ENCODE peak calls at places on chromosomes 13 and 19, in ten cellular contexts. One of them, this sample, is unnamed.

GRCh38 chr19:38424272-38424671 is 1.7 kb downstream of the RASGRP4 start:
- DNase-seq in putamen: no peak
- DNase-seq in T-helper 9 cell: no peak
- DNase-seq in naive thymus-derived CD8-positive, alpha-beta T cell: no peak
- DNase-seq in non-pigmented ciliary epithelial cell: no peak
- DNase-seq in colonic mucosa: no peak
- DNase-seq in ELF-1: no peak
- DNase-seq in lower leg skin: no peak
- DNase-seq in cardiac fibroblast: no peak
- DNase-seq in activated T-helper 2 cell treated with anti-CD3 and anti-CD28 coated beads, Interferon-gamma antibody, Interleukin-2, Interleukin-4, amounts not matched to agents 10 μg/mL and 5 μg/mL and 100 μg/mL, durations not matched to agents 14 hours and 24 hours and 36 hours: no peak
- DNase-seq in this sample: no peak

GRCh38 chr19:13619203-13619632 is 112.9 kb upstream of the CACNA1A start:
- DNase-seq in putamen: no peak
- DNase-seq in T-helper 9 cell: no peak
- DNase-seq in naive thymus-derived CD8-positive, alpha-beta T cell: no peak
- DNase-seq in non-pigmented ciliary epithelial cell: no peak
- DNase-seq in colonic mucosa: no peak
- DNase-seq in ELF-1: no peak
- DNase-seq in lower leg skin: no peak
- DNase-seq in cardiac fibroblast: no peak
- DNase-seq in activated T-helper 2 cell treated with anti-CD3 and anti-CD28 coated beads, Interferon-gamma antibody, Interleukin-2, Interleukin-4, amounts not matched to agents 10 μg/mL and 5 μg/mL and 100 μg/mL, durations not matched to agents 14 hours and 24 hours and 36 hours: no peak
- DNase-seq in this sample: no peak

GRCh38 chr13:39777527-39778061 is 122.1 kb downstream of the COG6 start:
- DNase-seq in putamen: no peak
- DNase-seq in T-helper 9 cell: no peak
- DNase-seq in naive thymus-derived CD8-positive, alpha-beta T cell: no peak
- DNase-seq in non-pigmented ciliary epithelial cell: peak
- DNase-seq in colonic mucosa: no peak
- DNase-seq in ELF-1: no peak
- DNase-seq in lower leg skin: no peak
- DNase-seq in cardiac fibroblast: peak
- DNase-seq in activated T-helper 2 cell treated with anti-CD3 and anti-CD28 coated beads, Interferon-gamma antibody, Interleukin-2, Interleukin-4, amounts not matched to agents 10 μg/mL and 5 μg/mL and 100 μg/mL, durations not matched to agents 14 hours and 24 hours and 36 hours: no peak
- DNase-seq in this sample: no peak

GRCh38 chr19:30752876-30753275 is 380.7 kb downstream of the ZNF536 start:
- DNase-seq in putamen: no peak
- DNase-seq in T-helper 9 cell: no peak
- DNase-seq in naive thymus-derived CD8-positive, alpha-beta T cell: no peak
- DNase-seq in non-pigmented ciliary epithelial cell: no peak
- DNase-seq in colonic mucosa: no peak
- DNase-seq in ELF-1: no peak
- DNase-seq in lower leg skin: no peak
- DNase-seq in cardiac fibroblast: no peak
- DNase-seq in activated T-helper 2 cell treated with anti-CD3 and anti-CD28 coated beads, Interferon-gamma antibody, Interleukin-2, Interleukin-4, amounts not matched to agents 10 μg/mL and 5 μg/mL and 100 μg/mL, durations not matched to agents 14 hours and 24 hours and 36 hours: no peak
- DNase-seq in this sample: no peak

GRCh38 chr13:51838235-51838846 is 6.6 kb downstream of the TMEM272 start:
- DNase-seq in putamen: no peak
- DNase-seq in T-helper 9 cell: no peak
- DNase-seq in naive thymus-derived CD8-positive, alpha-beta T cell: no peak
- DNase-seq in non-pigmented ciliary epithelial cell: peak
- DNase-seq in colonic mucosa: no peak
- DNase-seq in ELF-1: no peak
- DNase-seq in lower leg skin: no peak
- DNase-seq in cardiac fibroblast: peak
- DNase-seq in activated T-helper 2 cell treated with anti-CD3 and anti-CD28 coated beads, Interferon-gamma antibody, Interleukin-2, Interleukin-4, amounts not matched to agents 10 μg/mL and 5 μg/mL and 100 μg/mL, durations not matched to agents 14 hours and 24 hours and 36 hours: no peak
- DNase-seq in this sample: no peak

GRCh38 chr19:10001899-10002298 is 8.4 kb downstream of the COL5A3 start:
- DNase-seq in putamen: no peak
- DNase-seq in T-helper 9 cell: no peak
- DNase-seq in naive thymus-derived CD8-positive, alpha-beta T cell: no peak
- DNase-seq in non-pigmented ciliary epithelial cell: no peak
- DNase-seq in colonic mucosa: peak
- DNase-seq in ELF-1: peak
- DNase-seq in lower leg skin: no peak
- DNase-seq in cardiac fibroblast: peak
- DNase-seq in activated T-helper 2 cell treated with anti-CD3 and anti-CD28 coated beads, Interferon-gamma antibody, Interleukin-2, Interleukin-4, amounts not matched to agents 10 μg/mL and 5 μg/mL and 100 μg/mL, durations not matched to agents 14 hours and 24 hours and 36 hours: no peak
- DNase-seq in this sample: no peak

GRCh38 chr13:44819762-44820161 is 169.5 kb downstream of the NUFIP1 start:
- DNase-seq in putamen: no peak
- DNase-seq in T-helper 9 cell: no peak
- DNase-seq in naive thymus-derived CD8-positive, alpha-beta T cell: no peak
- DNase-seq in non-pigmented ciliary epithelial cell: no peak
- DNase-seq in colonic mucosa: no peak
- DNase-seq in ELF-1: no peak
- DNase-seq in lower leg skin: no peak
- DNase-seq in cardiac fibroblast: no peak
- DNase-seq in activated T-helper 2 cell treated with anti-CD3 and anti-CD28 coated beads, Interferon-gamma antibody, Interleukin-2, Interleukin-4, amounts not matched to agents 10 μg/mL and 5 μg/mL and 100 μg/mL, durations not matched to agents 14 hours and 24 hours and 36 hours: no peak
- DNase-seq in this sample: no peak

GRCh38 chr19:57282011-57282636 is 1.8 kb downstream of the ZNF460 start:
- DNase-seq in putamen: no peak
- DNase-seq in T-helper 9 cell: no peak
- DNase-seq in naive thymus-derived CD8-positive, alpha-beta T cell: no peak
- DNase-seq in non-pigmented ciliary epithelial cell: no peak
- DNase-seq in colonic mucosa: no peak
- DNase-seq in ELF-1: no peak
- DNase-seq in lower leg skin: no peak
- DNase-seq in cardiac fibroblast: no peak
- DNase-seq in activated T-helper 2 cell treated with anti-CD3 and anti-CD28 coated beads, Interferon-gamma antibody, Interleukin-2, Interleukin-4, amounts not matched to agents 10 μg/mL and 5 μg/mL and 100 μg/mL, durations not matched to agents 14 hours and 24 hours and 36 hours: no peak
- DNase-seq in this sample: no peak

GRCh38 chr19:7963566-7963965 is 20.1 kb upstream of the TIMM44 start:
- DNase-seq in putamen: no peak
- DNase-seq in T-helper 9 cell: no peak
- DNase-seq in naive thymus-derived CD8-positive, alpha-beta T cell: no peak
- DNase-seq in non-pigmented ciliary epithelial cell: no peak
- DNase-seq in colonic mucosa: no peak
- DNase-seq in ELF-1: no peak
- DNase-seq in lower leg skin: no peak
- DNase-seq in cardiac fibroblast: no peak
- DNase-seq in activated T-helper 2 cell treated with anti-CD3 and anti-CD28 coated beads, Interferon-gamma antibody, Interleukin-2, Interleukin-4, amounts not matched to agents 10 μg/mL and 5 μg/mL and 100 μg/mL, durations not matched to agents 14 hours and 24 hours and 36 hours: no peak
- DNase-seq in this sample: no peak

GRCh38 chr19:19615086-19615485 is 3.4 kb downstream of the PBX4 start:
- DNase-seq in putamen: no peak
- DNase-seq in T-helper 9 cell: peak
- DNase-seq in naive thymus-derived CD8-positive, alpha-beta T cell: no peak
- DNase-seq in non-pigmented ciliary epithelial cell: no peak
- DNase-seq in colonic mucosa: no peak
- DNase-seq in ELF-1: no peak
- DNase-seq in lower leg skin: no peak
- DNase-seq in cardiac fibroblast: no peak
- DNase-seq in activated T-helper 2 cell treated with anti-CD3 and anti-CD28 coated beads, Interferon-gamma antibody, Interleukin-2, Interleukin-4, amounts not matched to agents 10 μg/mL and 5 μg/mL and 100 μg/mL, durations not matched to agents 14 hours and 24 hours and 36 hours: no peak
- DNase-seq in this sample: no peak

GRCh38 chr19:16588824-16589577 is 16.8 kb upstream of the SLC35E1 start:
- DNase-seq in putamen: no peak
- DNase-seq in T-helper 9 cell: no peak
- DNase-seq in naive thymus-derived CD8-positive, alpha-beta T cell: no peak
- DNase-seq in non-pigmented ciliary epithelial cell: no peak
- DNase-seq in colonic mucosa: no peak
- DNase-seq in ELF-1: no peak
- DNase-seq in lower leg skin: no peak
- DNase-seq in cardiac fibroblast: no peak
- DNase-seq in activated T-helper 2 cell treated with anti-CD3 and anti-CD28 coated beads, Interferon-gamma antibody, Interleukin-2, Interleukin-4, amounts not matched to agents 10 μg/mL and 5 μg/mL and 100 μg/mL, durations not matched to agents 14 hours and 24 hours and 36 hours: no peak
- DNase-seq in this sample: no peak

GRCh38 chr19:35528218-35529038 is at the start of gene SBSN:
- DNase-seq in putamen: no peak
- DNase-seq in T-helper 9 cell: no peak
- DNase-seq in naive thymus-derived CD8-positive, alpha-beta T cell: no peak
- DNase-seq in non-pigmented ciliary epithelial cell: no peak
- DNase-seq in colonic mucosa: no peak
- DNase-seq in ELF-1: no peak
- DNase-seq in lower leg skin: no peak
- DNase-seq in cardiac fibroblast: peak
- DNase-seq in activated T-helper 2 cell treated with anti-CD3 and anti-CD28 coated beads, Interferon-gamma antibody, Interleukin-2, Interleukin-4, amounts not matched to agents 10 μg/mL and 5 μg/mL and 100 μg/mL, durations not matched to agents 14 hours and 24 hours and 36 hours: no peak
- DNase-seq in this sample: no peak

GRCh38 chr19:42185281-42185680 is 32.2 kb downstream of the DEDD2 start:
- DNase-seq in putamen: no peak
- DNase-seq in T-helper 9 cell: no peak
- DNase-seq in naive thymus-derived CD8-positive, alpha-beta T cell: no peak
- DNase-seq in non-pigmented ciliary epithelial cell: no peak
- DNase-seq in colonic mucosa: no peak
- DNase-seq in ELF-1: no peak
- DNase-seq in lower leg skin: no peak
- DNase-seq in cardiac fibroblast: peak
- DNase-seq in activated T-helper 2 cell treated with anti-CD3 and anti-CD28 coated beads, Interferon-gamma antibody, Interleukin-2, Interleukin-4, amounts not matched to agents 10 μg/mL and 5 μg/mL and 100 μg/mL, durations not matched to agents 14 hours and 24 hours and 36 hours: peak
- DNase-seq in this sample: no peak

This sample was measured in T-cell.